ENCODE peak calls at places on chromosomes 4 and X, in ten cellular contexts. One of them, this sample, is unnamed.

GRCh38 chr4:119498520-119498919 is 130.1 kb downstream of the PDE5A start:
- DNase-seq in HCEC 1CT: no peak
- DNase-seq in HFFc6: no peak
- DNase-seq in ovary: peak
- DNase-seq in NCI-H345: peak
- DNase-seq in nucleus accumbens: no peak
- DNase-seq in HT1080: no peak
- DNase-seq in heart right ventricle: peak
- DNase-seq in cerebellar cortex: peak
- DNase-seq in left cardiac atrium: peak
- DNase-seq in this sample: peak

GRCh38 chr4:89296871-89297270 is 10.7 kb downstream of the GPRIN3 start:
- DNase-seq in cerebellar cortex: no peak
- DNase-seq in HCEC 1CT: no peak
- DNase-seq in nucleus accumbens: no peak
- DNase-seq in HT1080: no peak
- DNase-seq in left cardiac atrium: no peak
- DNase-seq in HFFc6: no peak
- DNase-seq in ovary: no peak
- DNase-seq in NCI-H345: no peak
- DNase-seq in heart right ventricle: no peak
- DNase-seq in this sample: no peak

GRCh38 chrX:118780915-118781314 is 42.7 kb upstream of the ZCCHC12 start:
- DNase-seq in heart right ventricle: no peak
- DNase-seq in ovary: no peak
- DNase-seq in HT1080: no peak
- DNase-seq in HFFc6: no peak
- DNase-seq in nucleus accumbens: no peak
- DNase-seq in cerebellar cortex: no peak
- DNase-seq in HCEC 1CT: no peak
- DNase-seq in left cardiac atrium: no peak
- DNase-seq in NCI-H345: no peak
- DNase-seq in this sample: no peak

GRCh38 chrX:69010339-69010738 is 154.9 kb downstream of the PJA1 start:
- DNase-seq in heart right ventricle: no peak
- DNase-seq in nucleus accumbens: no peak
- DNase-seq in HFFc6: no peak
- DNase-seq in HCEC 1CT: no peak
- DNase-seq in HT1080: no peak
- DNase-seq in left cardiac atrium: no peak
- DNase-seq in cerebellar cortex: no peak
- DNase-seq in NCI-H345: no peak
- DNase-seq in ovary: no peak
- DNase-seq in this sample: no peak

GRCh38 chr4:157803441-157804168 is 369.2 kb downstream of the GASK1B start:
- DNase-seq in HFFc6: no peak
- DNase-seq in heart right ventricle: no peak
- DNase-seq in HT1080: no peak
- DNase-seq in NCI-H345: no peak
- DNase-seq in left cardiac atrium: no peak
- DNase-seq in cerebellar cortex: no peak
- DNase-seq in nucleus accumbens: no peak
- DNase-seq in ovary: no peak
- DNase-seq in HCEC 1CT: no peak
- DNase-seq in this sample: no peak

GRCh38 chrX:149121526-149121925 is 383.6 kb downstream of the IDS start:
- DNase-seq in HT1080: no peak
- DNase-seq in heart right ventricle: no peak
- DNase-seq in left cardiac atrium: no peak
- DNase-seq in ovary: no peak
- DNase-seq in NCI-H345: no peak
- DNase-seq in cerebellar cortex: no peak
- DNase-seq in HCEC 1CT: no peak
- DNase-seq in nucleus accumbens: no peak
- DNase-seq in HFFc6: no peak
- DNase-seq in this sample: no peak

GRCh38 chrX:132631579-132632232 is 142.9 kb upstream of the MBNL3 start:
- DNase-seq in ovary: no peak
- DNase-seq in HCEC 1CT: no peak
- DNase-seq in NCI-H345: peak
- DNase-seq in heart right ventricle: no peak
- DNase-seq in cerebellar cortex: peak
- DNase-seq in nucleus accumbens: no peak
- DNase-seq in left cardiac atrium: no peak
- DNase-seq in HFFc6: peak
- DNase-seq in HT1080: peak
- DNase-seq in this sample: no peak

GRCh38 chr4:16764622-16765021 is 133.8 kb downstream of the LDB2 start:
- DNase-seq in ovary: no peak
- DNase-seq in NCI-H345: no peak
- DNase-seq in left cardiac atrium: no peak
- DNase-seq in heart right ventricle: no peak
- DNase-seq in HT1080: no peak
- DNase-seq in cerebellar cortex: no peak
- DNase-seq in HFFc6: no peak
- DNase-seq in HCEC 1CT: no peak
- DNase-seq in nucleus accumbens: no peak
- DNase-seq in this sample: no peak

GRCh38 chr4:25663778-25664177 is 8.1 kb downstream of the SLC34A2 start:
- DNase-seq in ovary: no peak
- DNase-seq in nucleus accumbens: no peak
- DNase-seq in heart right ventricle: no peak
- DNase-seq in NCI-H345: no peak
- DNase-seq in cerebellar cortex: no peak
- DNase-seq in left cardiac atrium: no peak
- DNase-seq in HFFc6: no peak
- DNase-seq in HT1080: no peak
- DNase-seq in HCEC 1CT: no peak
- DNase-seq in this sample: no peak

GRCh38 chr4:126715681-126716080 is 917.1 kb upstream of the INTU start:
- DNase-seq in cerebellar cortex: no peak
- DNase-seq in NCI-H345: no peak
- DNase-seq in nucleus accumbens: no peak
- DNase-seq in ovary: no peak
- DNase-seq in HCEC 1CT: no peak
- DNase-seq in heart right ventricle: no peak
- DNase-seq in left cardiac atrium: no peak
- DNase-seq in HT1080: no peak
- DNase-seq in HFFc6: no peak
- DNase-seq in this sample: no peak

GRCh38 chrX:138885886-138886285 is 174.4 kb upstream of the FGF13 start:
- DNase-seq in HT1080: peak
- DNase-seq in nucleus accumbens: no peak
- DNase-seq in HCEC 1CT: peak
- DNase-seq in NCI-H345: no peak
- DNase-seq in ovary: no peak
- DNase-seq in heart right ventricle: no peak
- DNase-seq in left cardiac atrium: no peak
- DNase-seq in HFFc6: no peak
- DNase-seq in cerebellar cortex: no peak
- DNase-seq in this sample: no peak

GRCh38 chrX:112008724-112009123 is 73.9 kb downstream of the TRPC5 start:
- DNase-seq in HCEC 1CT: no peak
- DNase-seq in left cardiac atrium: no peak
- DNase-seq in nucleus accumbens: no peak
- DNase-seq in NCI-H345: no peak
- DNase-seq in heart right ventricle: no peak
- DNase-seq in ovary: no peak
- DNase-seq in cerebellar cortex: no peak
- DNase-seq in HFFc6: no peak
- DNase-seq in HT1080: no peak
- DNase-seq in this sample: no peak

GRCh38 chr4:183636488-183636887 is 22.5 kb downstream of the RWDD4 start:
- DNase-seq in NCI-H345: no peak
- DNase-seq in ovary: no peak
- DNase-seq in left cardiac atrium: no peak
- DNase-seq in HCEC 1CT: no peak
- DNase-seq in heart right ventricle: no peak
- DNase-seq in nucleus accumbens: no peak
- DNase-seq in HT1080: no peak
- DNase-seq in cerebellar cortex: peak
- DNase-seq in HFFc6: no peak
- DNase-seq in this sample: no peak

GRCh38 chr4:118289794-118290193 is 63.0 kb downstream of the PRSS12 start:
- DNase-seq in NCI-H345: no peak
- DNase-seq in HCEC 1CT: peak
- DNase-seq in HFFc6: peak
- DNase-seq in ovary: no peak
- DNase-seq in cerebellar cortex: no peak
- DNase-seq in left cardiac atrium: no peak
- DNase-seq in nucleus accumbens: no peak
- DNase-seq in HT1080: no peak
- DNase-seq in heart right ventricle: no peak
- DNase-seq in this sample: no peak

GRCh38 chr4:114782842-114783595 is 184.4 kb downstream of the UGT8 start:
- DNase-seq in nucleus accumbens: no peak
- DNase-seq in HCEC 1CT: no peak
- DNase-seq in HT1080: no peak
- DNase-seq in NCI-H345: peak
- DNase-seq in heart right ventricle: no peak
- DNase-seq in ovary: no peak
- DNase-seq in HFFc6: no peak
- DNase-seq in cerebellar cortex: no peak
- DNase-seq in left cardiac atrium: no peak
- DNase-seq in this sample: no peak

GRCh38 chrX:68045008-68045577 is 388.2 kb downstream of the OPHN1 start:
- DNase-seq in HFFc6: peak
- DNase-seq in nucleus accumbens: no peak
- DNase-seq in HT1080: no peak
- DNase-seq in ovary: no peak
- DNase-seq in cerebellar cortex: peak
- DNase-seq in left cardiac atrium: no peak
- DNase-seq in HCEC 1CT: no peak
- DNase-seq in NCI-H345: peak
- DNase-seq in heart right ventricle: no peak
- DNase-seq in this sample: no peak

GRCh38 chrX:30248854-30249253 is 1.9 kb downstream of the MAGEB1 start:
- DNase-seq in HFFc6: no peak
- DNase-seq in left cardiac atrium: no peak
- DNase-seq in cerebellar cortex: no peak
- DNase-seq in heart right ventricle: no peak
- DNase-seq in HCEC 1CT: no peak
- DNase-seq in nucleus accumbens: no peak
- DNase-seq in ovary: no peak
- DNase-seq in HT1080: no peak
- DNase-seq in NCI-H345: no peak
- DNase-seq in this sample: no peak

GRCh38 chr4:26459756-26460530 is 30.3 kb downstream of the CCKAR start:
- DNase-seq in NCI-H345: no peak
- DNase-seq in nucleus accumbens: no peak
- DNase-seq in HT1080: no peak
- DNase-seq in HCEC 1CT: no peak
- DNase-seq in left cardiac atrium: no peak
- DNase-seq in ovary: no peak
- DNase-seq in cerebellar cortex: no peak
- DNase-seq in heart right ventricle: no peak
- DNase-seq in HFFc6: peak
- DNase-seq in this sample: no peak

GRCh38 chr4:152380919-152381318 is 155.0 kb downstream of the FBXW7 start:
- DNase-seq in heart right ventricle: no peak
- DNase-seq in ovary: no peak
- DNase-seq in NCI-H345: no peak
- DNase-seq in cerebellar cortex: no peak
- DNase-seq in left cardiac atrium: no peak
- DNase-seq in nucleus accumbens: no peak
- DNase-seq in HFFc6: no peak
- DNase-seq in HCEC 1CT: no peak
- DNase-seq in HT1080: no peak
- DNase-seq in this sample: no peak

GRCh38 chrX:112341598-112341997 is 259.0 kb upstream of the TRPC5 start:
- DNase-seq in ovary: no peak
- DNase-seq in heart right ventricle: no peak
- DNase-seq in HCEC 1CT: peak
- DNase-seq in NCI-H345: no peak
- DNase-seq in cerebellar cortex: no peak
- DNase-seq in HT1080: peak
- DNase-seq in HFFc6: no peak
- DNase-seq in nucleus accumbens: no peak
- DNase-seq in left cardiac atrium: no peak
- DNase-seq in this sample: no peak

GRCh38 chrX:38108364-38108763 is 102.0 kb downstream of the SYTL5 start:
- DNase-seq in nucleus accumbens: no peak
- DNase-seq in cerebellar cortex: no peak
- DNase-seq in HCEC 1CT: no peak
- DNase-seq in NCI-H345: no peak
- DNase-seq in HT1080: no peak
- DNase-seq in ovary: no peak
- DNase-seq in HFFc6: no peak
- DNase-seq in left cardiac atrium: no peak
- DNase-seq in heart right ventricle: no peak
- DNase-seq in this sample: no peak

GRCh38 chr4:108303488-108304177 is 134.9 kb upstream of the LEF1 start:
- DNase-seq in cerebellar cortex: no peak
- DNase-seq in ovary: no peak
- DNase-seq in HT1080: peak
- DNase-seq in heart right ventricle: no peak
- DNase-seq in NCI-H345: no peak
- DNase-seq in nucleus accumbens: no peak
- DNase-seq in HFFc6: no peak
- DNase-seq in HCEC 1CT: peak
- DNase-seq in left cardiac atrium: no peak
- DNase-seq in this sample: no peak

GRCh38 chr4:179607003-179607402 is 2164.8 kb upstream of the AGA start:
- DNase-seq in left cardiac atrium: no peak
- DNase-seq in NCI-H345: no peak
- DNase-seq in nucleus accumbens: no peak
- DNase-seq in ovary: no peak
- DNase-seq in HT1080: no peak
- DNase-seq in cerebellar cortex: no peak
- DNase-seq in heart right ventricle: no peak
- DNase-seq in HCEC 1CT: no peak
- DNase-seq in HFFc6: no peak
- DNase-seq in this sample: no peak

GRCh38 chrX:13064599-13065143 is 20.3 kb upstream of the FAM9C start:
- DNase-seq in ovary: no peak
- DNase-seq in left cardiac atrium: no peak
- DNase-seq in HFFc6: peak
- DNase-seq in NCI-H345: no peak
- DNase-seq in heart right ventricle: no peak
- DNase-seq in cerebellar cortex: no peak
- DNase-seq in HCEC 1CT: peak
- DNase-seq in HT1080: no peak
- DNase-seq in nucleus accumbens: no peak
- DNase-seq in this sample: no peak

GRCh38 chr4:71498002-71498401 is 159.2 kb downstream of the SLC4A4 start:
- DNase-seq in cerebellar cortex: no peak
- DNase-seq in HT1080: no peak
- DNase-seq in ovary: no peak
- DNase-seq in HFFc6: peak
- DNase-seq in NCI-H345: no peak
- DNase-seq in heart right ventricle: no peak
- DNase-seq in HCEC 1CT: peak
- DNase-seq in nucleus accumbens: no peak
- DNase-seq in left cardiac atrium: no peak
- DNase-seq in this sample: no peak

GRCh38 chr4:142285222-142285583 is 560.9 kb downstream of the INPP4B start:
- DNase-seq in HFFc6: no peak
- DNase-seq in cerebellar cortex: no peak
- DNase-seq in HT1080: no peak
- DNase-seq in heart right ventricle: no peak
- DNase-seq in ovary: no peak
- DNase-seq in NCI-H345: no peak
- DNase-seq in HCEC 1CT: no peak
- DNase-seq in nucleus accumbens: no peak
- DNase-seq in left cardiac atrium: no peak
- DNase-seq in this sample: no peak

GRCh38 chrX:39753296-39753996 is 344.3 kb downstream of the BCOR start:
- DNase-seq in cerebellar cortex: no peak
- DNase-seq in left cardiac atrium: no peak
- DNase-seq in nucleus accumbens: no peak
- DNase-seq in HFFc6: no peak
- DNase-seq in HCEC 1CT: no peak
- DNase-seq in NCI-H345: peak
- DNase-seq in heart right ventricle: no peak
- DNase-seq in ovary: no peak
- DNase-seq in HT1080: peak
- DNase-seq in this sample: no peak

GRCh38 chr4:143202824-143203223 is 18.1 kb downstream of the USP38 start:
- DNase-seq in HCEC 1CT: peak
- DNase-seq in NCI-H345: no peak
- DNase-seq in left cardiac atrium: no peak
- DNase-seq in ovary: no peak
- DNase-seq in nucleus accumbens: no peak
- DNase-seq in heart right ventricle: no peak
- DNase-seq in HT1080: no peak
- DNase-seq in cerebellar cortex: no peak
- DNase-seq in HFFc6: peak
- DNase-seq in this sample: no peak

This sample was measured in sciatic nerve.